ENCODE peak calls at places on chromosomes 11 and 22, in four cellular contexts. One of them, this sample, is unnamed.

GRCh38 chr11:90556612-90557011 is 333.8 kb upstream of the CHORDC1 start:
- DNase-seq in GM12878: no peak
- DNase-seq in K562: no peak
- DNase-seq in HepG2: no peak
- DNase-seq in this sample: no peak

GRCh38 chr22:32672542-32672941 is 129.0 kb upstream of the TIMP3 start:
- DNase-seq in K562: no peak
- DNase-seq in HepG2: no peak
- DNase-seq in GM12878: no peak
- DNase-seq in this sample: no peak

GRCh38 chr11:76023408-76024068 is 182.8 kb downstream of the WNT11 start:
- DNase-seq in GM12878: no peak
- DNase-seq in HepG2: no peak
- DNase-seq in K562: no peak
- DNase-seq in this sample: no peak

GRCh38 chr22:43289976-43290663 is 53.1 kb downstream of the SCUBE1 start:
- DNase-seq in K562: no peak
- DNase-seq in GM12878: no peak
- DNase-seq in HepG2: no peak
- DNase-seq in this sample: peak

GRCh38 chr11:70168405-70168754 is 34.7 kb upstream of the FADD start:
- DNase-seq in GM12878: no peak
- DNase-seq in K562: no peak
- DNase-seq in HepG2: no peak
- DNase-seq in this sample: no peak

GRCh38 chr11:112085822-112086421 is 634 bp downstream of the TIMM8B start:
- DNase-seq in GM12878: no peak
- DNase-seq in K562: peak
- DNase-seq in HepG2: no peak
- DNase-seq in this sample: peak

GRCh38 chr22:49929553-49929979 is 11.1 kb downstream of the CRELD2 start:
- DNase-seq in K562: peak
- DNase-seq in HepG2: no peak
- DNase-seq in GM12878: no peak
- DNase-seq in this sample: no peak

GRCh38 chr22:50019316-50019715 is 6.8 kb upstream of the IL17REL start:
- DNase-seq in GM12878: no peak
- DNase-seq in K562: no peak
- DNase-seq in HepG2: no peak
- DNase-seq in this sample: no peak

GRCh38 chr22:32909561-32910348 is 108.2 kb downstream of the TIMP3 start:
- DNase-seq in HepG2: no peak
- DNase-seq in K562: no peak
- DNase-seq in GM12878: no peak
- DNase-seq in this sample: no peak

DNA sequence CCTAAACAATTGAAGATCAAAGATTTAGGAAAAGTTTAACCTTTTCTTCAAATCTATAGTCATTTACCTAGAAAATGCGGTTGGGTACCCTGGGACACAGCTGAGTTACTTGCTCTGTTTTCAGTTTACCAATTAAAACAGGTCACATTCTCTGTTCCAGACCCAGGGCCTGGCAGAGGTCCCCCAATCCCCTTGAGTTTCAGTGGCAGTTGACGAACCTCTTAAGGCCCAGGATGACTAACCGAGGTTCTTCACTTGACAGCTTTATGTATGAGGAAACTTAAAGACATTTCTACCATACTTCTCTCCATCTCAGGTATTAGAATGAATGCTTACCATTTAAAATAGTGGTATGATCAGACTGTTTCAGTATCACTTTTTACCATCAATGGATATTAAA is 16.3 kb downstream of the LDHAL6A start:
- DNase-seq in K562: no peak
- DNase-seq in HepG2: no peak
- DNase-seq in GM12878: no peak
- DNase-seq in this sample: no peak
- TF ChIP-seq RAD21 in K562: no peak
- TF ChIP-seq RAD21 in HepG2: no peak
- TF ChIP-seq RAD21 in GM12878: no peak
- TF ChIP-seq RAD21 in this sample: no peak

GRCh38 chr11:63569570-63569969 is 6.4 kb upstream of the PLAAT2 start:
- DNase-seq in GM12878: no peak
- DNase-seq in K562: no peak
- DNase-seq in HepG2: no peak
- DNase-seq in this sample: no peak

GRCh38 chr11:63564056-63564784 is 1.0 kb upstream of the PLAAT2 start:
- DNase-seq in HepG2: no peak
- DNase-seq in GM12878: peak
- DNase-seq in K562: no peak
- DNase-seq in this sample: no peak

GRCh38 chr11:63565728-63566127 is 2.5 kb upstream of the PLAAT2 start:
- DNase-seq in HepG2: no peak
- DNase-seq in GM12878: no peak
- DNase-seq in K562: no peak
- DNase-seq in this sample: no peak

GRCh38 chr11:63564785-63565350 is 1.7 kb upstream of the PLAAT2 start:
- DNase-seq in K562: no peak
- DNase-seq in GM12878: no peak
- DNase-seq in HepG2: no peak
- DNase-seq in this sample: no peak

GRCh38 chr11:63567044-63567840 is 4.1 kb upstream of the PLAAT2 start:
- DNase-seq in GM12878: peak
- DNase-seq in HepG2: peak
- DNase-seq in K562: peak
- DNase-seq in this sample: peak
- H3K4me3 ChIP-seq in GM12878: peak
- H3K4me3 ChIP-seq in HepG2: no peak
- H3K4me3 ChIP-seq in K562: no peak
- H3K4me3 ChIP-seq in this sample: no peak

DNA sequence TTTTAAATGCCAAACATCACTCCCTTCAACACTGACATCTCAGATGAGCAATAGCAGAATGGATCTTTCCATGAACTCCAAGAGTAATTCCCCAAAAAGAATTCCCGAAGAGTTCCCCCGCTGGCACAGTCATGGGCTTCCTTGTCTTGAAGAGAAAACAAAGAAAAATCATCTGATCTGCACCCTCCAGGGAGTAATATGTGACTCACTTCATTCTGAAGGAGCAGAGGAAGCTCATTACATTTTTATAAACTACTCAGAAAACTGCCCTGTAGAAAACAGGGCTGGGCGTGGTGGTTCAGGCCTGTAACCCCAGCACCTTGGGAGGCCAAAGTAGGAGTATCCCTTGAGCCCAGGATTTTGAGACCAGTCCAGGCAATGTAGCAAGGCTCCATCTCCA is 35.7 kb downstream of the CELSR1 start:
- DNase-seq in GM12878: no peak
- DNase-seq in K562: no peak
- DNase-seq in HepG2: no peak
- DNase-seq in this sample: peak
- H2AFZ ChIP-seq in GM12878: no peak
- H2AFZ ChIP-seq in K562: no peak
- H2AFZ ChIP-seq in HepG2: no peak
- H2AFZ ChIP-seq in this sample: peak

GRCh38 chr11:119422505-119423416 is at the start of gene THY1:
- DNase-seq in K562: no peak
- DNase-seq in GM12878: no peak
- DNase-seq in HepG2: no peak
- DNase-seq in this sample: peak
- TF ChIP-seq RAD21 in K562: no peak
- TF ChIP-seq RAD21 in GM12878: no peak
- TF ChIP-seq RAD21 in HepG2: no peak
- TF ChIP-seq RAD21 in this sample: no peak

GRCh38 chr22:40826984-40827741 is 8.0 kb upstream of the SLC25A17 start:
- DNase-seq in GM12878: no peak
- DNase-seq in K562: no peak
- DNase-seq in HepG2: peak
- DNase-seq in this sample: no peak

GRCh38 chr22:40834628-40835027 is 15.5 kb upstream of the SLC25A17 start:
- DNase-seq in K562: no peak
- DNase-seq in GM12878: no peak
- DNase-seq in HepG2: no peak
- DNase-seq in this sample: no peak

DNA sequence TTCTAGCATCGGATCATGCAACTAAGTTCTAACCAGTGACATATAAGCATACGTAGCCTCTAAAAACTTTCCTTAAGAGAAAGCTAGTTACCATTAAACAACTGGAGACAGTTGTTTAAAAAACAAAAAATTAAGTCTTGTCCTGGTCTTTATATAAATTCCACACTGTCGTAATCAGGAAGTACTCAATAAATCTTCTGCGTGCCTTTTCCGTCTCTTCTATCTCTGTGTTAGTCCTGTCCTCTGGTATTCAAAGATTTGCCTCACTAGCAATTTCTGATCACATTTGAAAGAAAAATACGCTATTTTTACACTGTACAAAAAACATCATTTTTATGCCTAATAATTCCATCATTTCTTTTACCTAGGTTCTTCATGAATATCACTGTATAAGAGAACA is 10.0 kb upstream of the SLC25A17 start:
- DNase-seq in GM12878: no peak
- DNase-seq in HepG2: no peak
- DNase-seq in K562: no peak
- DNase-seq in this sample: no peak
- H3K4me3 ChIP-seq in GM12878: no peak
- H3K4me3 ChIP-seq in HepG2: no peak
- H3K4me3 ChIP-seq in K562: no peak
- H3K4me3 ChIP-seq in this sample: no peak

GRCh38 chr11:68838572-68838964 is 3.1 kb downstream of the CPT1A start:
- DNase-seq in GM12878: no peak
- DNase-seq in K562: no peak
- DNase-seq in HepG2: peak
- DNase-seq in this sample: no peak
- H2AFZ ChIP-seq in GM12878: peak
- H2AFZ ChIP-seq in K562: peak
- H2AFZ ChIP-seq in HepG2: no peak
- H2AFZ ChIP-seq in this sample: peak

GRCh38 chr22:19879248-19879575 is 24.5 kb upstream of the GNB1L start:
- DNase-seq in K562: no peak
- DNase-seq in GM12878: no peak
- DNase-seq in HepG2: no peak
- DNase-seq in this sample: no peak

GRCh38 chr22:19878461-19879247 is 24.0 kb upstream of the GNB1L start:
- DNase-seq in K562: no peak
- DNase-seq in GM12878: no peak
- DNase-seq in HepG2: no peak
- DNase-seq in this sample: peak

GRCh38 chr22:19876941-19877625 is 22.4 kb upstream of the GNB1L start:
- DNase-seq in GM12878: no peak
- DNase-seq in K562: no peak
- DNase-seq in HepG2: no peak
- DNase-seq in this sample: no peak

GRCh38 chr22:19876314-19876940 is 21.8 kb upstream of the GNB1L start:
- DNase-seq in GM12878: no peak
- DNase-seq in K562: no peak
- DNase-seq in HepG2: no peak
- DNase-seq in this sample: no peak

GRCh38 chr22:19877626-19878339 is 23.1 kb upstream of the GNB1L start:
- DNase-seq in HepG2: no peak
- DNase-seq in GM12878: no peak
- DNase-seq in K562: no peak
- DNase-seq in this sample: peak
- TF ChIP-seq RAD21 in HepG2: no peak
- TF ChIP-seq RAD21 in GM12878: no peak
- TF ChIP-seq RAD21 in K562: no peak
- TF ChIP-seq RAD21 in this sample: no peak

GRCh38 chr22:28143961-28144745 is 225.1 kb upstream of the PITPNB start:
- DNase-seq in HepG2: no peak
- DNase-seq in K562: no peak
- DNase-seq in GM12878: no peak
- DNase-seq in this sample: no peak

GRCh38 chr22:28147401-28147800 is 228.3 kb upstream of the PITPNB start:
- DNase-seq in K562: no peak
- DNase-seq in HepG2: no peak
- DNase-seq in GM12878: no peak
- DNase-seq in this sample: no peak

GRCh38 chr22:28143206-28143605 is 224.2 kb upstream of the PITPNB start:
- DNase-seq in GM12878: no peak
- DNase-seq in K562: no peak
- DNase-seq in HepG2: no peak
- DNase-seq in this sample: no peak

GRCh38 chr22:28148816-28149465 is 229.9 kb upstream of the PITPNB start:
- DNase-seq in K562: no peak
- DNase-seq in HepG2: no peak
- DNase-seq in GM12878: no peak
- DNase-seq in this sample: no peak

DNA sequence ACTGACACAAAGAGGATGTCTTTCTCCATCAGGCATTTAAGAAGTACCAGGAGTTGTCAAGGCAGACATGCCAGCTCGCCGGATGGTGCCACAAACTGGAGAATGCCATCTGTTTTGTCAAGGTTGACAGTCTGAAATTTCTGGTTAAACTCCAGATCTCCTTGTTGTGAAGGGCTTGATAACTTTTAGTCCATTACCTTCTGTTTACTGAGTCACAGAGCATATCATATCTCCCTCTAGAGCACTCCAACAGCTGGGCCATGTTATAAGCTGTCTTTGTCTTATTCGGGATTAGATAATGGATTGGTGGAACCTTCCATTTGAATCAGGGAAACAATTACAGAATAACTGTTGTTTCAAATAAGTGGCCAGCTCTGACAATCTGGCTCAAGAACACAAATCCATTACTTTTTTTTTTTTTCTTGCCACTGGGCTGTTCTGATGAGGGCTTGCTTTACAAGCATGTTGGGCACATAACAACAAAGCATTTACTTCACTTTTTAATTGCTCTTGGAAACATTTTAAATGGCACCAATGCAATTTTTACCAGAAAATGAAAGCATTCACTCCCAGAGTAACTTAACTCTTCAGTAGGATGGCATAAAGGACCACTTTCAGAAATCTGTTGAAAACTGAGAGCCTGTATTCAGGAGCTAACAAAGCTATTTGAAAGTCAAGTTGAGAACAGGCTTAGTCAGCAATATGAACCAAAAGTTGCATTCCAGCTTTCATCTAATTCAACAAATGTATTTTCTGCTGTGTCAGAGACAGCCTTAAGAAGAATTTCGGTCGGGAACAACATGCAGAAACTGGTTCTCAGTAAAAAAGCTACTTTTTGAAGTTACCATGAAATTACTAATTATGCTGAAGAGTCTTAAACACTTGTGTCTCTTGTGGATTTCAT is 227.6 kb upstream of the PITPNB start:
- DNase-seq in HepG2: no peak
- DNase-seq in GM12878: no peak
- DNase-seq in K562: no peak
- DNase-seq in this sample: no peak
- H3K4me3 ChIP-seq in HepG2: no peak
- H3K4me3 ChIP-seq in GM12878: no peak
- H3K4me3 ChIP-seq in K562: no peak
- H3K4me3 ChIP-seq in this sample: no peak

DNA sequence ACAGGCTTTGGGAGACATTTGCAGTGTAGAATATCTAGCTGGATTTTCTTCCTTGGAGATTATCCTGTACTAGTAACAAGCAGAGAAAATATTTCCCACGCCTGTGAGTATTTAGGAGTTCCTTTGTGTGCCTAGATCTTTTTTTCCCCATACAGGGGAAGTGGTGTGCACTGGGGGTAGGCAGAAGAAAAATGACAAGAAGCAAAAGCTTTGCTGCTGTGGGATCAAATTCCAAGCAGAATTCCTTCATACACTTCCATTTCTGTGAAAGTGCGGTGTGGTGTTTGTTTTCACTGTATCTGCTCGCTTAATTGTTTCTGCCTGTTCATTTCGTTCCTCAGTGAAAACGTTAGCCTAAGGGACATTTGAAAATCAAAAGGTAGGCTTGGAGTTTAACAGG is 47.9 kb downstream of the BLID start:
- DNase-seq in HepG2: no peak
- DNase-seq in K562: no peak
- DNase-seq in GM12878: no peak
- DNase-seq in this sample: no peak
- H2AFZ ChIP-seq in HepG2: no peak
- H2AFZ ChIP-seq in K562: no peak
- H2AFZ ChIP-seq in GM12878: no peak
- H2AFZ ChIP-seq in this sample: peak